ENCODE peak calls at places on chromosome 12, in seven cellular contexts. One of them, this sample, is unnamed.

GRCh38 chr12:100718212-100718611 is 76.4 kb upstream of the ANO4 start:
- DNase-seq in IMR-90: no peak
- DNase-seq in H9: no peak
- DNase-seq in neuronal stem cell: no peak
- DNase-seq in mesenchymal stem cell: peak; percentile 64
- DNase-seq in H1: no peak
- DNase-seq in trophoblast cell: no peak
- DNase-seq in this sample: peak; percentile 97

GRCh38 chr12:64669270-64669842 is 59.1 kb downstream of the RASSF3 start:
- DNase-seq in IMR-90: peak; percentile 11
- DNase-seq in H9: peak; percentile 68
- DNase-seq in neuronal stem cell: no peak
- DNase-seq in mesenchymal stem cell: peak; percentile 76
- DNase-seq in H1: no peak
- DNase-seq in trophoblast cell: peak; percentile 18
- DNase-seq in this sample: no peak

GRCh38 chr12:47949441-47950341 is 13.7 kb upstream of the TMEM106C start:
- DNase-seq in IMR-90: peak; percentile 72
- DNase-seq in H9: peak; percentile 91
- DNase-seq in neuronal stem cell: peak; percentile 76
- DNase-seq in mesenchymal stem cell: peak; percentile 84
- DNase-seq in H1: peak; percentile 61
- DNase-seq in trophoblast cell: peak; percentile 69
- DNase-seq in this sample: peak; percentile 80

GRCh38 chr12:89708793-89709156 is at the start of gene ATP2B1:
- DNase-seq in IMR-90: peak; percentile 83
- DNase-seq in H9: peak; percentile 85
- DNase-seq in neuronal stem cell: peak; percentile 76
- DNase-seq in mesenchymal stem cell: peak; percentile 88
- DNase-seq in H1: no peak
- DNase-seq in trophoblast cell: peak; percentile 88
- DNase-seq in this sample: peak; percentile 87

GRCh38 chr12:29316772-29317171 is 64.2 kb downstream of the ERGIC2 start:
- DNase-seq in IMR-90: peak; percentile 71
- DNase-seq in H9: peak; percentile 69
- DNase-seq in neuronal stem cell: no peak
- DNase-seq in mesenchymal stem cell: peak; percentile 19
- DNase-seq in H1: peak; percentile 7
- DNase-seq in trophoblast cell: peak; percentile 84
- DNase-seq in this sample: peak; percentile 98

GRCh38 chr12:78118036-78118435 is 287.3 kb downstream of the NAV3 start:
- DNase-seq in IMR-90: no peak
- DNase-seq in H9: peak; percentile 74
- DNase-seq in neuronal stem cell: no peak
- DNase-seq in mesenchymal stem cell: no peak
- DNase-seq in H1: peak; percentile 17
- DNase-seq in trophoblast cell: peak; percentile 5
- DNase-seq in this sample: peak; percentile 61

GRCh38 chr12:12804011-12804410 is 9.1 kb upstream of the DDX47 start:
- DNase-seq in IMR-90: peak; percentile 80
- DNase-seq in H9: no peak
- DNase-seq in neuronal stem cell: no peak
- DNase-seq in mesenchymal stem cell: peak; percentile 43
- DNase-seq in H1: no peak
- DNase-seq in trophoblast cell: no peak
- DNase-seq in this sample: no peak

GRCh38 chr12:57765003-57765697 is 1.7 kb downstream of the CYP27B1 start:
- DNase-seq in IMR-90: peak; percentile 17
- DNase-seq in H9: peak; percentile 78
- DNase-seq in neuronal stem cell: no peak
- DNase-seq in mesenchymal stem cell: peak; percentile 55
- DNase-seq in H1: no peak
- DNase-seq in trophoblast cell: no peak
- DNase-seq in this sample: peak; percentile 78

GRCh38 chr12:92034858-92035401 is 110.7 kb downstream of the BTG1 start:
- DNase-seq in IMR-90: peak; percentile 91
- DNase-seq in H9: no peak
- DNase-seq in neuronal stem cell: no peak
- DNase-seq in mesenchymal stem cell: peak; percentile 86
- DNase-seq in H1: no peak
- DNase-seq in trophoblast cell: no peak
- DNase-seq in this sample: no peak

GRCh38 chr12:117985182-117985581 is 16.4 kb upstream of the KSR2 start:
- DNase-seq in IMR-90: no peak
- DNase-seq in H9: no peak
- DNase-seq in neuronal stem cell: no peak
- DNase-seq in mesenchymal stem cell: no peak
- DNase-seq in H1: no peak
- DNase-seq in trophoblast cell: no peak
- DNase-seq in this sample: no peak

GRCh38 chr12:111451649-111452129 is 46.0 kb downstream of the SH2B3 start:
- DNase-seq in IMR-90: peak; percentile 59
- DNase-seq in H9: no peak
- DNase-seq in neuronal stem cell: peak; percentile 23
- DNase-seq in mesenchymal stem cell: peak; percentile 71
- DNase-seq in H1: no peak
- DNase-seq in trophoblast cell: no peak
- DNase-seq in this sample: peak; percentile 54

GRCh38 chr12:6928703-6929407 is 1.1 kb downstream of the ATN1 start:
- DNase-seq in IMR-90: no peak
- DNase-seq in H9: no peak
- DNase-seq in neuronal stem cell: no peak
- DNase-seq in mesenchymal stem cell: no peak
- DNase-seq in H1: no peak
- DNase-seq in trophoblast cell: no peak
- DNase-seq in this sample: peak; percentile 23

GRCh38 chr12:116314477-116314876 is 37.0 kb upstream of the MED13L start:
- DNase-seq in IMR-90: no peak
- DNase-seq in H9: no peak
- DNase-seq in neuronal stem cell: no peak
- DNase-seq in mesenchymal stem cell: no peak
- DNase-seq in H1: no peak
- DNase-seq in trophoblast cell: peak; percentile 66
- DNase-seq in this sample: no peak

GRCh38 chr12:65585648-65586420 is 238.4 kb upstream of the HMGA2 start:
- DNase-seq in IMR-90: no peak
- DNase-seq in H9: no peak
- DNase-seq in neuronal stem cell: no peak
- DNase-seq in mesenchymal stem cell: peak; percentile 89
- DNase-seq in H1: no peak
- DNase-seq in trophoblast cell: no peak
- DNase-seq in this sample: no peak

GRCh38 chr12:47216150-47216677 is 136.5 kb upstream of the AMIGO2 start:
- DNase-seq in IMR-90: no peak
- DNase-seq in H9: no peak
- DNase-seq in neuronal stem cell: no peak
- DNase-seq in mesenchymal stem cell: no peak
- DNase-seq in H1: no peak
- DNase-seq in trophoblast cell: no peak
- DNase-seq in this sample: no peak

GRCh38 chr12:120856980-120857379 is 47.2 kb downstream of the SPPL3 start:
- DNase-seq in IMR-90: no peak
- DNase-seq in H9: no peak
- DNase-seq in neuronal stem cell: no peak
- DNase-seq in mesenchymal stem cell: no peak
- DNase-seq in H1: no peak
- DNase-seq in trophoblast cell: no peak
- DNase-seq in this sample: peak; percentile 19

GRCh38 chr12:71840226-71840847 is 778 bp downstream of the TBC1D15 start:
- DNase-seq in IMR-90: peak; percentile 88
- DNase-seq in H9: no peak
- DNase-seq in neuronal stem cell: no peak
- DNase-seq in mesenchymal stem cell: peak; percentile 95
- DNase-seq in H1: no peak
- DNase-seq in trophoblast cell: peak; percentile 70
- DNase-seq in this sample: peak; percentile 48

GRCh38 chr12:51958542-51958941 is 7.0 kb downstream of the ACVR1B start:
- DNase-seq in IMR-90: no peak
- DNase-seq in H9: no peak
- DNase-seq in neuronal stem cell: no peak
- DNase-seq in mesenchymal stem cell: no peak
- DNase-seq in H1: no peak
- DNase-seq in trophoblast cell: no peak
- DNase-seq in this sample: no peak

GRCh38 chr12:132561784-132562156 is 48.6 kb downstream of the LRCOL1 start:
- DNase-seq in IMR-90: no peak
- DNase-seq in H9: peak; percentile 79
- DNase-seq in neuronal stem cell: no peak
- DNase-seq in mesenchymal stem cell: peak; percentile 18
- DNase-seq in H1: no peak
- DNase-seq in trophoblast cell: no peak
- DNase-seq in this sample: peak; percentile 57

DNA sequence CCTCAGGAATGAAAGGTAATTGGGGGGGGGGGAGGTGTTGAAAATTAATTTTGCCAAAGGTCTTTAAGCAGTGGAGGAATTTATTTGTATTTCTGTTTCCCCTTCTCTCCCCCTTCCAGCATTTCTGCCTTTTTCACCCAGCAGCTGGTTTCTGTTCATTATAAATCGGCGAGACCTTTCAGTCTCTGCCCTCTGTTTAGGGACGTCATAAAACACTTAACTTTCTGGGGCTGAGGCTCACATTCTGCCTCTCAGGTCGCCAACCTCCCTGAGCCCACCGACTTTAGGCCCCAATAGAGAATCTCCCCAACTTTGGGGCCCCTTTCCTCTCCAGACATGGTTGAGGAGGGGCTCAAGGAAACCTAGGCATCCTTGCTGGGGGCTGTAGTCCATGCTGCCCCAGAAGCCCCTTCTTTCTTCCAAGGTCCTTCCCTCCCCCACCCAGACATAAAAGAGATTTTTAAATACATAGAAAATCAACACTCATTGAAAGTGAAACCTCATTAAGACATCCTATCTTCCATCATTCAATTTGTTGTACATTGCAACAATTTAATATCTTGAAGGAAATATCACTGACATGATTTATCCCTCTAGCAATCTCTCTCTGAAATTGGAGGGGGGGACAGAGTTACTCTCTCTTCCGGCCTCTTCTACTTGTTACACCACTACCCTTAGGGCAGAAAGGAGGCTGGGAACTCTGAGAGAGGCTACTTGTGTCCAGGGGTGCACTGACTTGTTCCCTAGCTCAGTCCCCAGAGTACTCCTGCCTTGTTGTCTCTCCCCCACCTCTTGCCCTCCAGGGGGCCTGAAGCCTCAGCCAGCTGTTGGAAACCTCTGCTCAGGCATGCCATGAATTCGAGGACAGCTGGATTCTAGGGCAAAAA is 2.5 kb upstream of the HOXC6 start:
- DNase-seq in IMR-90: no peak
- DNase-seq in H9: no peak
- DNase-seq in neuronal stem cell: no peak
- DNase-seq in mesenchymal stem cell: peak; percentile 61
- DNase-seq in H1: no peak
- DNase-seq in trophoblast cell: no peak
- DNase-seq in this sample: no peak
- H3K27me3 ChIP-seq in IMR-90: peaks cover 82% of the 10 kb centered on the region
- H3K27me3 ChIP-seq in H9: peaks cover 98% of the 10 kb centered on the region
- H3K27me3 ChIP-seq in neuronal stem cell: peaks cover 100% of the 10 kb centered on the region
- H3K27me3 ChIP-seq in mesenchymal stem cell: peaks cover 3% of the 10 kb centered on the region
- H3K27me3 ChIP-seq in H1: peaks cover 95% of the 10 kb centered on the region
- H3K27me3 ChIP-seq in trophoblast cell: peaks cover 84% of the 10 kb centered on the region
- H3K27me3 ChIP-seq in this sample: peaks cover 92% of the 10 kb centered on the region

GRCh38 chr12:27178723-27179398 is 65.2 kb upstream of the STK38L start:
- DNase-seq in IMR-90: peak; percentile 53
- DNase-seq in H9: no peak
- DNase-seq in neuronal stem cell: no peak
- DNase-seq in mesenchymal stem cell: peak; percentile 63
- DNase-seq in H1: no peak
- DNase-seq in trophoblast cell: no peak
- DNase-seq in this sample: no peak
- H3K18ac ChIP-seq in IMR-90: peak overlapping the region; percentile 93
- H3K18ac ChIP-seq in H9: no peak overlapping the region
- H3K18ac ChIP-seq in neuronal stem cell: no peak overlapping the region
- H3K18ac ChIP-seq in mesenchymal stem cell: no peak overlapping the region
- H3K18ac ChIP-seq in H1: no peak overlapping the region
- H3K18ac ChIP-seq in trophoblast cell: peak overlapping the region; percentile 86
- H3K18ac ChIP-seq in this sample: no peak overlapping the region

DNA sequence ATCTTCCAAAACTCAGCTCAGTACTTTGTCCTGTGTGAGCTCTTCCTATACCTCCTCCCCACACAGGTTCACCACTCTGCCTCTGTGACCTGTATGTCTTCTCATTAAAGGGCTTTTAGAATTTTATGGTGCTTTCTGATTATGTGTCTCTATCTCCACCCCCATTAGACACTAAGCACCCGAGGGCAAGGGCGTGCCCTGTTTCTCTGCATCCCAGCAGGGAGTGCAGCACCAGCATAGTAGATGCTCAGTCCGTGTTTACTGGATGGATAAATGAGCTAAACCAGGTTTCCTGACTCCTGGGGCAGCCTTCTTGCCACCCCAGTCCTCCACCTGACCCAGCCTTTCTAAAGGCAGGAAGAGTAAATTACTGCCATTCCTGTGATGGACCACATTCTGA is 333.8 kb downstream of the CACNA1C start:
- DNase-seq in IMR-90: no peak
- DNase-seq in H9: peak; percentile 20
- DNase-seq in neuronal stem cell: no peak
- DNase-seq in mesenchymal stem cell: no peak
- DNase-seq in H1: no peak
- DNase-seq in trophoblast cell: no peak
- DNase-seq in this sample: no peak
- H3K27me3 ChIP-seq in IMR-90: no peaks in the 10 kb centered on the region
- H3K27me3 ChIP-seq in H9: no peaks in the 10 kb centered on the region
- H3K27me3 ChIP-seq in neuronal stem cell: no peaks in the 10 kb centered on the region
- H3K27me3 ChIP-seq in mesenchymal stem cell: peaks cover 29% of the 10 kb centered on the region
- H3K27me3 ChIP-seq in H1: no peaks in the 10 kb centered on the region
- H3K27me3 ChIP-seq in trophoblast cell: no peaks in the 10 kb centered on the region
- H3K27me3 ChIP-seq in this sample: no peaks in the 10 kb centered on the region

DNA sequence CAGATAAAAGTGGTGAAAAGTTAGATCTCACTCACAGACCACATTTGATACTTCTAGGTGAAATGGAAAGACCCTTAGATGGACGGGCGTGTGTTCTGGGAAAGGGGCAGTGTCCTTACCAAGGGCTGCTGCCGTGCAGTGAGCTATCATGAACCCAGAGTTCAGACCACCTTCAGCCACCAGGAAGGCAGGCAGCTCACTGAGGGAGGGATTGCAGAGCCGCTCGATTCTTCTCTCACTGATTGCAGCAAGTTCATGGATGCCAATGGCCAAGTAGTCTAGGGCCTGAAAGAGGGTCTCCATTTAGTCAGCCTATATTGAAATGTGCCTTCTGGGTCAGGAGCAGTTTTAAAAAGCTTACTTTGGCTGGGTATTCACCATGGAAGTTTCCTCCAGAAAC is 15.7 kb downstream of the HAL start:
- DNase-seq in IMR-90: no peak
- DNase-seq in H9: no peak
- DNase-seq in neuronal stem cell: no peak
- DNase-seq in mesenchymal stem cell: no peak
- DNase-seq in H1: no peak
- DNase-seq in trophoblast cell: no peak
- DNase-seq in this sample: no peak
- H3K18ac ChIP-seq in IMR-90: no peak overlapping the region
- H3K18ac ChIP-seq in H9: no peak overlapping the region
- H3K18ac ChIP-seq in neuronal stem cell: no peak overlapping the region
- H3K18ac ChIP-seq in mesenchymal stem cell: no peak overlapping the region
- H3K18ac ChIP-seq in H1: no peak overlapping the region
- H3K18ac ChIP-seq in trophoblast cell: no peak overlapping the region
- H3K18ac ChIP-seq in this sample: no peak overlapping the region

GRCh38 chr12:62468935-62469334 is 2.3 kb downstream of the MON2 start:
- DNase-seq in IMR-90: no peak
- DNase-seq in H9: no peak
- DNase-seq in neuronal stem cell: no peak
- DNase-seq in mesenchymal stem cell: no peak
- DNase-seq in H1: no peak
- DNase-seq in trophoblast cell: no peak
- DNase-seq in this sample: no peak
- H3K27me3 ChIP-seq in IMR-90: no peaks in the 10 kb centered on the region
- H3K27me3 ChIP-seq in H9: no peaks in the 10 kb centered on the region
- H3K27me3 ChIP-seq in neuronal stem cell: no peaks in the 10 kb centered on the region
- H3K27me3 ChIP-seq in mesenchymal stem cell: no peaks in the 10 kb centered on the region
- H3K27me3 ChIP-seq in H1: no peaks in the 10 kb centered on the region
- H3K27me3 ChIP-seq in trophoblast cell: no peaks in the 10 kb centered on the region
- H3K27me3 ChIP-seq in this sample: no peaks in the 10 kb centered on the region

GRCh38 chr12:50263832-50264231 is 19.5 kb downstream of the LIMA1 start:
- DNase-seq in IMR-90: no peak
- DNase-seq in H9: no peak
- DNase-seq in neuronal stem cell: no peak
- DNase-seq in mesenchymal stem cell: no peak
- DNase-seq in H1: no peak
- DNase-seq in trophoblast cell: no peak
- DNase-seq in this sample: no peak
- H3K18ac ChIP-seq in IMR-90: no peak overlapping the region
- H3K18ac ChIP-seq in H9: no peak overlapping the region
- H3K18ac ChIP-seq in neuronal stem cell: no peak overlapping the region
- H3K18ac ChIP-seq in mesenchymal stem cell: no peak overlapping the region
- H3K18ac ChIP-seq in H1: no peak overlapping the region
- H3K18ac ChIP-seq in trophoblast cell: no peak overlapping the region
- H3K18ac ChIP-seq in this sample: no peak overlapping the region